ENCODE peak calls at places on chromosomes 6 and 20, in eight cellular contexts. F is WTC11, C is H1, E is GM23338, U is PC-3, S is right lobe of liver, Y is endothelial cell, Z is GM13976. T is an unnamed sample.
A peak's percentile ranks its signal among the peaks of the same experiment; 100 is the strongest.

GRCh38 chr20:53079883-53080282 is 107.7 kb downstream of the TSHZ2 start:
- DNase-seq in F (no peak), C (no peak), E (no peak), U (no peak), S (no peak), Y (no peak), Z (no peak), T (no peak)

GRCh38 chr6:21749754-21750153 is 156.2 kb downstream of the SOX4 start:
- DNase-seq in F (no peak), C (no peak), E (no peak), U (no peak), S (no peak), Y (no peak), Z (no peak), T (no peak)

GRCh38 chr6:39804666-39805065 is 12.5 kb downstream of the DAAM2 start:
- DNase-seq in F (no peak), C (no peak), E (no peak), U (peak; percentile 65), S (no peak), Y (no peak), Z (no peak), T (no peak)

GRCh38 chr20:59831024-59831900 is 102.2 kb downstream of the SYCP2 start:
- DNase-seq in F (no peak), C (no peak), E (peak; percentile 21), U (peak; percentile 94), S (no peak), Y (no peak), Z (peak; percentile 60), T (no peak)

GRCh38 chr6:131156411-131156810 is 21.1 kb downstream of the AKAP7 start:
- DNase-seq in F (no peak), C (no peak), E (no peak), U (no peak), S (no peak), Y (no peak), Z (no peak), T (no peak)

GRCh38 chr6:74928203-74928602 is 277.6 kb downstream of the COL12A1 start:
- DNase-seq in F (no peak), C (no peak), E (no peak), U (no peak), S (no peak), Y (no peak), Z (no peak), T (no peak)

GRCh38 chr6:7441048-7441775 is 51.6 kb downstream of the RIOK1 start:
- DNase-seq in F (no peak), C (no peak), E (no peak), U (no peak), S (no peak), Y (no peak), Z (no peak), T (no peak)

GRCh38 chr20:1281279-1282057 is 15.4 kb downstream of the SNPH start:
- DNase-seq in F (no peak), C (no peak), E (no peak), U (no peak), S (no peak), Y (no peak), Z (no peak), T (no peak)

GRCh38 chr6:68126089-68126749 is 508.9 kb upstream of the ADGRB3 start:
- DNase-seq in F (no peak), C (no peak), E (no peak), U (no peak), S (no peak), Y (no peak), Z (peak; percentile 43), T (no peak)

GRCh38 chr20:53220482-53221307 is 248.5 kb downstream of the TSHZ2 start:
- DNase-seq in F (no peak), C (no peak), E (no peak), U (no peak), S (no peak), Y (no peak), Z (no peak), T (no peak)

GRCh38 chr20:45951474-45951873 is 17.0 kb downstream of the PCIF1 start:
- DNase-seq in F (no peak), C (no peak), E (no peak), U (no peak), S (no peak), Y (no peak), Z (no peak), T (no peak)

GRCh38 chr6:127436578-127437110 is 22.5 kb downstream of the KIAA0408 start:
- DNase-seq in F (no peak), C (no peak), E (no peak), U (no peak), S (no peak), Y (no peak), Z (no peak), T (no peak)

GRCh38 chr6:111263837-111264236 is 176.5 kb downstream of the SLC16A10 start:
- DNase-seq in F (no peak), C (no peak), E (no peak), U (peak; percentile 73), S (no peak), Y (no peak), Z (no peak), T (no peak)

GRCh38 chr6:34067814-34068213 is 78.1 kb downstream of the GRM4 start:
- DNase-seq in F (no peak), C (no peak), E (peak; percentile 50), U (peak; percentile 26), S (no peak), Y (no peak), Z (no peak), T (no peak)

GRCh38 chr6:156741287-156742073 is 35.7 kb upstream of the ARID1B start:
- DNase-seq in F (no peak), C (no peak), E (no peak), U (no peak), S (no peak), Y (no peak), Z (no peak), T (no peak)

DNA sequence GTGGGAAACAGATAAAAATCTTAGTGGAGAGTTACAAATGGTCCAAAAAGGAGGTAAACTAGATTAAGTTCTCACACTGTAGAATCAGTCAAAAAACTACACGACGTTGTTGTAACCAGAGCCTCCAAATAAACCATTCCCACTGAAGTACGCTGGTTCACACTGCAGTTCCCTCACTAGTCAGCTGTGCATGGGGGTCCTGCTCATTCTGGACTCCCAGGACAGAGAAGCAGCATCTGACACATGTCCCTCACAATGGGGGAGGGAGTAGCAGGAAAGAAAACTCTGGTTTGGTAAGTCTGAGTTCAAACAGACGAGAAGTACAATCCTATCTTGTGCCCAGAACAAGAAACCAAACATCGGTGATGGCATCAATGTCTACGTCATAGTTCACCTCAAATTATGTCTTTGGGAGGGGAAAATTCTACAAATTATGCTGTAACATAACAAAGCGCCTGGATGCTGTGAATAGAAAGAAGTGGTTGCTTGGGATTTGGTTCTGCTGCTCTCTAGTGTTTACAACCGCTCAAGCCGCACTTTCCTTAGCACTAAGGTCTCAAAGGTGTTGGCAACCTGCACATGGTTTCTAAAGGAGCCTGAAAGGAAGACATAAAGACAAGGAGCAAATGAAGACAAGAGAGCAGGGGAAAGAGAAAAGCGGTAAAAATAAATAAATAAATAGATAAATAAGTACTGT is 208.0 kb downstream of the GMDS start:
- DNase-seq in F (no peak), C (no peak), E (peak; percentile 59), U (peak; percentile 15), S (no peak), Y (no peak), Z (no peak), T (no peak)
- TF ChIP-seq CTCF in F (no peak), C (peak; percentile 44), E (peak; percentile 59), U (peak; percentile 32), S (peak; percentile 39), Y (no peak), Z (no peak), T (peak; percentile 40)

DNA sequence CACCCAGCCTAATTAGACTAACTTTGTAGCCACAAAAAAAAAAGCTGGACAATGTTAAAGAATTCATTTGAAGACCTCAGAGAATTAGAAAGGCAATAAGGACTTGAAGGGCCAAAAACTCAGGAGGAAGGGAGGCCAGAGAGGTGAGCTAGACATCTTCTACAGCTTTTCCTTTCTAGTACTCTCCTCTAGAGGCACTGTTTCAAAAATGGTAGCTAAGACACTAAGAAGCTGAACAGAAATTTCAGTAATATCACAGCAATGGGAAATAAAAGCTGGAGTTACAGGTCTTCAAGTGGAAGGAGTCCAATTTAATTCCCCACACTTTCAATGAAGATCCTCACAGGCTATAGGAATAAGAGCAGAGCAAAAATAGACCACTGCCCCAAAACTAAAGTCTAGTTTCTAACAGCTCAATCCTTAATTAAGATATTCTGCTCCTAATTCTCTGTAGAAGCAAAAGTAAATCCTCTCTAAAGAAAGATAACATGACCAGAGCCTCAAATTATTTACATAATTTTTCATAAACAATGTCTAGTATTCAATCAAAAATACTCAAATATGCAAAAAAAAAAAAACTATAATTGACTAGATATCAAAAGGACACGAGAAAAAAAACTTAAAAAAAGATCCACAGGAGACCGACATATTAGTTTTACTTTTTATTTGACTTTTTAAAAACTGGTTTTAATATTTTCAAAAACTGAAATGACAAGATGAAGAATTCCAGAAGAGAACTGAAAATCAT is 63.7 kb downstream of the RNGTT start:
- DNase-seq in F (no peak), C (no peak), E (peak; percentile 62), U (peak; percentile 3), S (no peak), Y (no peak), Z (no peak), T (no peak)
- TF ChIP-seq CTCF in F (peak; percentile 17), C (peak; percentile 49), E (peak; percentile 34), U (peak; percentile 52), S (no peak), Y (peak; percentile 26), Z (no peak), T (peak; percentile 48)

DNA sequence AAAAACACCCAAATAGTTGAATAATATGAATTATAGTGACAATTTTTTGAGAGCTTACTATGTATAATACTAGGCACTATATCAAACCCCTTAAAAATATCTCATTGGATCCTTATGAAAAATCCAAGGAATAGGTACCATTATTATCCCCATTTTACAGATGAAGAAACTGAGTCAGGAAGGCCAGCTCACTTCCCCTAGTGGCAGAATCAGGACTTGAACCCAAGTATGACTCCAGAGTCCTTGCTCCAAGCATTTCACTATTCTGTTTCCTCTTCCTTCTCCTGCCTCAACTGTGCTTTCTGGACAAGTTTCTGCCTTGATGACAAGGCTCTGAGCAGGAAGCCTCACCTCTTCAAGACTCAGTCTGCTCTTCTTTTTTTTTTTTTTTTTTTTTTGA is 10.8 kb upstream of the PARD6B start:
- DNase-seq in F (no peak), C (no peak), E (no peak), U (no peak), S (no peak), Y (no peak), Z (no peak), T (no peak)
- TF ChIP-seq CTCF in F (no peak), C (peak; percentile 5), E (no peak), U (no peak), S (no peak), Y (peak; percentile 38), Z (no peak), T (peak; percentile 14)

GRCh38 chr6:30721198-30722024 is 1.3 kb downstream of the TUBB start:
- DNase-seq in F (peak; percentile 81), C (no peak), E (peak; percentile 89), U (peak; percentile 92), S (peak; percentile 94), Y (peak; percentile 95), Z (peak; percentile 92), T (peak; percentile 91)
- TF ChIP-seq CTCF in F (peak; percentile 19), C (peak; percentile 21), E (no peak), U (no peak), S (peak; percentile 44), Y (peak; percentile 34), Z (peak; percentile 25), T (peak; percentile 55)

T was measured in neural crest cell.